ENCODE peak calls at places on chromosome X, in four cellular contexts. One of them, this sample, is unnamed.
A peak's percentile ranks its signal among the peaks of the same experiment; 100 is the strongest.

GRCh38 chrX:76253432-76253831 is 80.6 kb downstream of the PBDC1 start:
- DNase-seq in K562: peak; percentile 21
- DNase-seq in HepG2: peak; percentile 45
- DNase-seq in GM12878: peak; percentile 30
- DNase-seq in this sample: peak; percentile 54

GRCh38 chrX:130110379-130111219 is at the start of gene ELF4:
- DNase-seq in K562: peak; percentile 82
- DNase-seq in HepG2: no peak
- DNase-seq in GM12878: no peak
- DNase-seq in this sample: peak; percentile 67

GRCh38 chrX:48965959-48966358 is 5.7 kb downstream of the KCND1 start:
- DNase-seq in K562: no peak
- DNase-seq in HepG2: no peak
- DNase-seq in GM12878: no peak
- DNase-seq in this sample: no peak

GRCh38 chrX:109360301-109360700 is 121.6 kb downstream of the GUCY2F start:
- DNase-seq in K562: no peak
- DNase-seq in HepG2: no peak
- DNase-seq in GM12878: no peak
- DNase-seq in this sample: no peak

GRCh38 chrX:49879656-49880277 is 483 bp downstream of the USP27X start:
- DNase-seq in K562: no peak
- DNase-seq in HepG2: no peak
- DNase-seq in GM12878: no peak
- DNase-seq in this sample: peak; percentile 17

GRCh38 chrX:139106111-139106510 is 394.6 kb upstream of the FGF13 start:
- DNase-seq in K562: no peak
- DNase-seq in HepG2: no peak
- DNase-seq in GM12878: no peak
- DNase-seq in this sample: no peak

GRCh38 chrX:74521961-74522833 is 92.2 kb downstream of the RLIM start:
- DNase-seq in K562: no peak
- DNase-seq in HepG2: no peak
- DNase-seq in GM12878: no peak
- DNase-seq in this sample: no peak

GRCh38 chrX:2423293-2423692 is 77.5 kb downstream of the DHRSX start:
- DNase-seq in K562: no peak
- DNase-seq in HepG2: no peak
- DNase-seq in GM12878: no peak
- DNase-seq in this sample: no peak

GRCh38 chrX:96183843-96184242 is 500.8 kb upstream of the DIAPH2 start:
- DNase-seq in K562: no peak
- DNase-seq in HepG2: no peak
- DNase-seq in GM12878: no peak
- DNase-seq in this sample: no peak

GRCh38 chrX:152878976-152879755 is 18.7 kb upstream of the ZNF185 start:
- DNase-seq in K562: no peak
- DNase-seq in HepG2: no peak
- DNase-seq in GM12878: no peak
- DNase-seq in this sample: no peak

GRCh38 chrX:129749069-129749468 is 10.3 kb downstream of the XPNPEP2 start:
- DNase-seq in K562: no peak
- DNase-seq in HepG2: no peak
- DNase-seq in GM12878: no peak
- DNase-seq in this sample: no peak

GRCh38 chrX:28847423-28847822 is 260.2 kb downstream of the IL1RAPL1 start:
- DNase-seq in K562: no peak
- DNase-seq in HepG2: no peak
- DNase-seq in GM12878: no peak
- DNase-seq in this sample: no peak

GRCh38 chrX:25012793-25013592 is 2.8 kb downstream of the ARX start:
- DNase-seq in K562: peak; percentile 33
- DNase-seq in HepG2: no peak
- DNase-seq in GM12878: no peak
- DNase-seq in this sample: no peak

GRCh38 chrX:142233400-142233799 is 28.3 kb upstream of the MAGEC2 start:
- DNase-seq in K562: no peak
- DNase-seq in HepG2: no peak
- DNase-seq in GM12878: no peak
- DNase-seq in this sample: no peak

GRCh38 chrX:130118396-130118795 is 8.1 kb upstream of the ELF4 start:
- DNase-seq in K562: no peak
- DNase-seq in HepG2: no peak
- DNase-seq in GM12878: no peak
- DNase-seq in this sample: no peak

GRCh38 chrX:8653956-8654355 is 78.0 kb downstream of the ANOS1 start:
- DNase-seq in K562: no peak
- DNase-seq in HepG2: no peak
- DNase-seq in GM12878: no peak
- DNase-seq in this sample: no peak

GRCh38 chrX:78199851-78200250 is 60.4 kb upstream of the TAF9B start:
- DNase-seq in K562: peak; percentile 48
- DNase-seq in HepG2: peak; percentile 31
- DNase-seq in GM12878: no peak
- DNase-seq in this sample: peak; percentile 28

GRCh38 chrX:107119281-107119680 is 659 bp upstream of the RBM41 start:
- DNase-seq in K562: no peak
- DNase-seq in HepG2: no peak
- DNase-seq in GM12878: no peak
- DNase-seq in this sample: no peak

GRCh38 chrX:42093756-42094155 is 170.4 kb upstream of the CASK start:
- DNase-seq in K562: no peak
- DNase-seq in HepG2: no peak
- DNase-seq in GM12878: peak; percentile 43
- DNase-seq in this sample: no peak

GRCh38 chrX:42089014-42089413 is 165.7 kb upstream of the CASK start:
- DNase-seq in K562: no peak
- DNase-seq in HepG2: no peak
- DNase-seq in GM12878: no peak
- DNase-seq in this sample: no peak

GRCh38 chrX:42087960-42088359 is 164.6 kb upstream of the CASK start:
- DNase-seq in K562: no peak
- DNase-seq in HepG2: no peak
- DNase-seq in GM12878: no peak
- DNase-seq in this sample: no peak

GRCh38 chrX:42094208-42094607 is 170.9 kb upstream of the CASK start:
- DNase-seq in K562: no peak
- DNase-seq in HepG2: no peak
- DNase-seq in GM12878: no peak
- DNase-seq in this sample: no peak

DNA sequence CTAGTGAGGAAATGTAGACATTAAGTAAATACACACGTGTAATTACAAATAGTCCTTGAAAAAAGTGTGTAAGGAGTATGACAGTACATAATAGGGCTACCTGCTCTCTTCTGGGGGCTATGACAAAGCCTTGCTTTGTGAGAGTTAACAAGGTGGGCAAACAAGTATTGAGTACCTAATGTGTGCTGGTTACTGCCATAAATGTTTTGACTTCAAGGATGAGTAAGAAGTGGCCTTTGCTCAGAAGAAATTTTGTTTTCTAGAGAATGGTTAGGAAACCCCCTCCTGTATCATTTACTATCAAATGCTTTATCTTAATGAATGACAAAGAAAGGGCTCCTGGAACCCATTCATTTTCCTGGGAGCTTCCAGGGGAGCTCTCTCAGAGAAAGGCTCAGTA is 167.0 kb upstream of the CASK start:
- DNase-seq in K562: no peak
- DNase-seq in HepG2: no peak
- DNase-seq in GM12878: no peak
- DNase-seq in this sample: no peak
- TF ChIP-seq TARDBP in K562: no peak
- TF ChIP-seq TARDBP in HepG2: no peak
- TF ChIP-seq TARDBP in GM12878: no peak
- TF ChIP-seq TARDBP in this sample: no peak

DNA sequence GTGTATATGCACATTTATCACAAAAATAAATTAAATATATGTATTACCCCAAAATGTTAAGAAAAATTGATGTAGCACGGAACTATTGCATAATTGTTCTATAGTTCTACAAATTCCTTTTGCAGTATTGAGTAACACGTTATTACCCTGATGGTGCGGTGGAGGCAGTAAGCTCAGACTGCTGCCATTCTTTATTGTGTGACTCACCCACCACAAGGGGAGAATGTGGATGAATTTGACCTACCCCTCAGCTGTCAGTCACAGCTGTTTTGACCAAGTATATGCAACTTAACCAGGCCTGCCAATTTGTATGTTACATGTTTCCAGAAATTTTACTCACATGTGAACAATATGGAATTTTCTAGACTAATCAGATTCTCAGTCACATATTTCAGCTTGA is 506.6 kb downstream of the SH3BGRL start:
- DNase-seq in K562: no peak
- DNase-seq in HepG2: no peak
- DNase-seq in GM12878: no peak
- DNase-seq in this sample: no peak
- TF ChIP-seq BHLHE40 in K562: no peak
- TF ChIP-seq BHLHE40 in HepG2: no peak
- TF ChIP-seq BHLHE40 in GM12878: no peak
- TF ChIP-seq BHLHE40 in this sample: no peak

GRCh38 chrX:69369999-69370398 is 134.1 kb upstream of the NALF2 start:
- DNase-seq in K562: no peak
- DNase-seq in HepG2: no peak
- DNase-seq in GM12878: no peak
- DNase-seq in this sample: no peak

GRCh38 chrX:69366183-69366582 is 137.9 kb upstream of the NALF2 start:
- DNase-seq in K562: no peak
- DNase-seq in HepG2: no peak
- DNase-seq in GM12878: no peak
- DNase-seq in this sample: no peak

GRCh38 chrX:69372435-69372834 is 131.7 kb upstream of the NALF2 start:
- DNase-seq in K562: no peak
- DNase-seq in HepG2: no peak
- DNase-seq in GM12878: no peak
- DNase-seq in this sample: no peak

GRCh38 chrX:69374569-69374968 is 129.6 kb upstream of the NALF2 start:
- DNase-seq in K562: no peak
- DNase-seq in HepG2: no peak
- DNase-seq in GM12878: no peak
- DNase-seq in this sample: no peak

DNA sequence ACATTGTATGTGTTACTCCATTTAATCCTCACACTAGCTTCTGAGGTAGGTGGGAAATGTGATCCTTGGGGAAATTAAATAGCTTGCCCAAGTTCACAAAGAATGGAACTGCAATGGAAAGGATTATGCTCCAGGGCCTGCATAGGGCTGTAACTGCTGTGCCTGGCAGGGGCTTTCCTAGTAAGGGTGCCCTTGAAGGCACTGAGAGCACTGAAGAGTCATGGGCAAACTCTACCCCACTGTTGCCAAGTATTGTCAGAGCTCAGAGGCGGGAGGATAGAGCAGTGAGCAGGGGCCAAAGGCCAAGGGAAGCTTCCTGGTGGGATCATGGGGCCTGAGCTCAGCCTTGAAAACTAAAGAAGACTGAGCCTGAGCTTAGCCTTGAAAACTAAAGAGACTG is 133.0 kb upstream of the NALF2 start:
- DNase-seq in K562: no peak
- DNase-seq in HepG2: no peak
- DNase-seq in GM12878: no peak
- DNase-seq in this sample: no peak
- TF ChIP-seq FOXK2 in K562: no peak
- TF ChIP-seq FOXK2 in HepG2: no peak
- TF ChIP-seq FOXK2 in GM12878: no peak
- TF ChIP-seq FOXK2 in this sample: no peak

DNA sequence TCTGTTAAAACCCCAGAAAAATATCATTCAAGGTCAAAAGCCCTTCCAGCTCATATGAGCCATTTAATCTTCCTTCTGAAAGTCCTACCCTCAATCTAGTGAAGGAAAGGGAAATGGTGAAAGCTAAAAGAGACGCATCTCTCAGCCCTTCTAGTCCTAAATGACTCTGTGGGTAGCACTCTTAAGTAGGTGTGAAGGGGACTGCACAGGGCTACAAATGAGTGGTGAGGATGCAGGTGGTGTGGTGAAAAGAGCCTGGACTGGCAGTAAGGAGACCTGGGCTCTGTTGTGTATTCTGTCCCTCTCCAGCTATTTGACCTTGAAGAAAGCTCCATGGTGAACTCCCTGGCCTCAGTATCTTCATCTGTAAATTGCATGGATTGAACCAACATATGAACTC is 671.8 kb upstream of the DIPK2B start:
- DNase-seq in K562: no peak
- DNase-seq in HepG2: no peak
- DNase-seq in GM12878: no peak
- DNase-seq in this sample: no peak
- TF ChIP-seq TARDBP in K562: no peak
- TF ChIP-seq TARDBP in HepG2: no peak
- TF ChIP-seq TARDBP in GM12878: no peak
- TF ChIP-seq TARDBP in this sample: no peak